ENCODE peak calls at places on chromosomes 16 and 17, in eight cellular contexts. B is GM12865, C is OCI-LY7, X is EH, S is GM13977, W is KG1, R is A549, I is fibroblast of lung. M is an unnamed sample.

GRCh38 chr16:80500116-80500859 is 40.5 kb upstream of the DYNLRB2 start:
- DNase-seq in B (peak; percentile 5), W (no peak), I (no peak), S (no peak), C (peak; percentile 2), R (no peak), X (peak; percentile 1), M (no peak)

GRCh38 chr17:29870836-29871430 is 59.1 kb downstream of the SSH2 start:
- DNase-seq in W (no peak), I (no peak), S (no peak), R (no peak), C (no peak), B (no peak), X (peak; percentile 54), M (no peak)

GRCh38 chr16:66881964-66882508 is 1.7 kb downstream of the PDP2 start:
- DNase-seq in B (no peak), W (no peak), R (no peak), I (no peak), S (no peak), C (no peak), X (no peak), M (no peak)

GRCh38 chr16:56608876-56609462 is 585 bp downstream of the MT2A start:
- DNase-seq in I (no peak), X (peak; percentile 42), B (no peak), R (no peak), S (no peak), C (no peak), W (no peak), M (peak; percentile 53)

GRCh38 chr17:80254396-80255241 is 6.0 kb upstream of the RNF213 start:
- DNase-seq in B (peak; percentile 91), W (no peak), C (peak; percentile 40), X (peak; percentile 98), R (peak; percentile 97), I (peak; percentile 84), S (peak; percentile 65), M (peak; percentile 98)

GRCh38 chr17:75116681-75117080 is 6.9 kb downstream of the ARMC7 start:
- DNase-seq in R (no peak), C (no peak), I (peak; percentile 38), B (no peak), W (no peak), X (no peak), S (no peak), M (no peak)

GRCh38 chr17:29867643-29868181 is 62.3 kb downstream of the SSH2 start:
- DNase-seq in W (no peak), R (no peak), X (no peak), I (peak; percentile 27), C (peak; percentile 24), B (no peak), S (no peak), M (no peak)

GRCh38 chr17:76240461-76241204 is at the start of gene RNF157:
- DNase-seq in W (no peak), C (no peak), R (peak; percentile 81), I (peak; percentile 43), B (peak; percentile 72), S (peak; percentile 89), X (peak; percentile 62), M (peak; percentile 65)

GRCh38 chr17:82781894-82782274 is 30.0 kb downstream of the TBCD start:
- DNase-seq in B (peak; percentile 85), W (peak; percentile 81), R (peak; percentile 99), I (peak; percentile 76), C (peak; percentile 92), X (peak; percentile 75), S (peak; percentile 95), M (peak; percentile 57)

GRCh38 chr17:11950771-11951519 is 46.3 kb downstream of the ZNF18 start:
- DNase-seq in I (peak; percentile 6), R (no peak), X (no peak), W (no peak), S (no peak), B (no peak), C (no peak), M (no peak)

GRCh38 chr16:48897698-48898205 is 287.8 kb upstream of the N4BP1 start:
- DNase-seq in R (no peak), X (no peak), I (no peak), S (no peak), C (no peak), B (no peak), W (no peak), M (no peak)

GRCh38 chr17:47730681-47731080 is 2.4 kb upstream of the TBX21 start:
- DNase-seq in C (no peak), S (no peak), I (no peak), R (no peak), X (no peak), B (no peak), W (no peak), M (no peak)

GRCh38 chr16:16137110-16137509 is 86.2 kb downstream of the ABCC6 start:
- DNase-seq in B (no peak), X (no peak), S (no peak), W (no peak), C (no peak), I (no peak), R (no peak), M (peak; percentile 28)

GRCh38 chr17:80175411-80175810 is 5.6 kb downstream of the CARD14 start:
- DNase-seq in R (peak; percentile 54), S (no peak), I (peak; percentile 27), X (peak; percentile 68), B (no peak), W (no peak), C (no peak), M (peak; percentile 43)

GRCh38 chr17:66686601-66687000 is 148.3 kb upstream of the CACNG5 start:
- DNase-seq in X (no peak), B (no peak), W (no peak), C (no peak), I (no peak), S (no peak), R (no peak), M (no peak)

GRCh38 chr16:28531777-28532744 is 6.7 kb downstream of the NUPR1 start:
- DNase-seq in B (peak; percentile 42), X (peak; percentile 52), W (no peak), C (no peak), R (no peak), S (no peak), I (peak; percentile 34), M (peak; percentile 16)

GRCh38 chr17:48506246-48506645 is 24.6 kb downstream of the HOXB1 start:
- DNase-seq in X (no peak), B (no peak), W (no peak), C (no peak), R (no peak), I (no peak), S (no peak), M (no peak)

GRCh38 chr17:82687375-82687861 is 11.1 kb downstream of the RAB40B start:
- DNase-seq in W (no peak), I (no peak), X (no peak), S (no peak), B (no peak), C (no peak), R (peak; percentile 83), M (peak; percentile 46)

GRCh38 chr17:46737331-46737730 is 81.2 kb downstream of the WNT3 start:
- DNase-seq in S (no peak), I (no peak), X (no peak), C (peak; percentile 86), W (no peak), B (peak; percentile 6), R (no peak), M (no peak)

GRCh38 chr17:80922580-80923160 is 69.0 kb upstream of the CHMP6 start:
- DNase-seq in I (no peak), C (no peak), S (no peak), X (no peak), R (no peak), W (no peak), B (no peak), M (no peak)

GRCh38 chr17:5121186-5121841 is 5.5 kb downstream of the USP6 start:
- DNase-seq in W (no peak), R (no peak), S (no peak), X (no peak), I (no peak), B (no peak), C (no peak), M (no peak)

GRCh38 chr16:54847207-54847606 is 83.5 kb upstream of the IRX5 start:
- DNase-seq in B (no peak), X (peak; percentile 2), I (no peak), S (no peak), R (no peak), C (no peak), W (no peak), M (peak; percentile 11)

GRCh38 chr17:3529817-3530741 is 27.5 kb downstream of the TRPV3 start:
- DNase-seq in R (no peak), X (peak; percentile 29), W (no peak), S (no peak), B (no peak), C (no peak), I (peak; percentile 47), M (no peak)

GRCh38 chr16:85687651-85688471 is 893 bp downstream of the GINS2 start:
- DNase-seq in S (no peak), B (no peak), C (peak; percentile 62), I (no peak), W (no peak), R (no peak), X (no peak), M (no peak)

GRCh38 chr17:78172284-78173024 is 4.1 kb downstream of the SYNGR2 start:
- DNase-seq in S (no peak), X (peak; percentile 52), I (no peak), C (peak; percentile 48), W (no peak), R (no peak), B (peak; percentile 40), M (no peak)

GRCh38 chr17:81020443-81020766 is 14.5 kb upstream of the BAIAP2 start:
- DNase-seq in B (no peak), R (no peak), X (no peak), I (no peak), C (no peak), S (no peak), W (no peak), M (no peak)

M was measured in M059J.